ENCODE peak calls at places on chromosomes 7 and 10, in seven cellular contexts. One of them, this sample, is unnamed.

GRCh38 chr10:50990568-50991495 is 83.5 kb upstream of the PRKG1 start:
- DNase-seq in skeletal muscle cell: peak
- DNase-seq in stimulated activated CD8-positive, alpha-beta memory T cell treated with anti-CD3 and anti-CD28 coated beads, Interleukin-15, amount 100 ng/mL, for 4 hours: no peak
- DNase-seq in NCI-H774: no peak
- DNase-seq in heart right ventricle: peak
- DNase-seq in naive B cell: no peak
- DNase-seq in PC-9: no peak
- DNase-seq in this sample: peak

GRCh38 chr7:95933618-95934017 is 161.3 kb downstream of the DYNC1I1 start:
- DNase-seq in heart right ventricle: no peak
- DNase-seq in PC-9: no peak
- DNase-seq in skeletal muscle cell: no peak
- DNase-seq in NCI-H774: peak
- DNase-seq in naive B cell: no peak
- DNase-seq in stimulated activated CD8-positive, alpha-beta memory T cell treated with anti-CD3 and anti-CD28 coated beads, Interleukin-15, amount 100 ng/mL, for 4 hours: no peak
- DNase-seq in this sample: no peak

GRCh38 chr7:8125680-8126444 is 136.1 kb downstream of the ICA1 start:
- DNase-seq in NCI-H774: no peak
- DNase-seq in skeletal muscle cell: no peak
- DNase-seq in PC-9: no peak
- DNase-seq in stimulated activated CD8-positive, alpha-beta memory T cell treated with anti-CD3 and anti-CD28 coated beads, Interleukin-15, amount 100 ng/mL, for 4 hours: peak
- DNase-seq in naive B cell: peak
- DNase-seq in heart right ventricle: no peak
- DNase-seq in this sample: peak

GRCh38 chr7:4931932-4932331 is 27.1 kb downstream of the MMD2 start:
- DNase-seq in PC-9: peak
- DNase-seq in naive B cell: no peak
- DNase-seq in NCI-H774: peak
- DNase-seq in heart right ventricle: no peak
- DNase-seq in skeletal muscle cell: no peak
- DNase-seq in stimulated activated CD8-positive, alpha-beta memory T cell treated with anti-CD3 and anti-CD28 coated beads, Interleukin-15, amount 100 ng/mL, for 4 hours: no peak
- DNase-seq in this sample: no peak

GRCh38 chr7:152860302-152860701 is 100.8 kb downstream of the ACTR3B start:
- DNase-seq in NCI-H774: no peak
- DNase-seq in skeletal muscle cell: no peak
- DNase-seq in heart right ventricle: no peak
- DNase-seq in PC-9: no peak
- DNase-seq in naive B cell: no peak
- DNase-seq in stimulated activated CD8-positive, alpha-beta memory T cell treated with anti-CD3 and anti-CD28 coated beads, Interleukin-15, amount 100 ng/mL, for 4 hours: no peak
- DNase-seq in this sample: no peak

GRCh38 chr7:107563761-107564552 is at the start of the genes COG5 and DUS4L:
- DNase-seq in naive B cell: peak
- DNase-seq in heart right ventricle: peak
- DNase-seq in stimulated activated CD8-positive, alpha-beta memory T cell treated with anti-CD3 and anti-CD28 coated beads, Interleukin-15, amount 100 ng/mL, for 4 hours: peak
- DNase-seq in NCI-H774: peak
- DNase-seq in PC-9: peak
- DNase-seq in skeletal muscle cell: peak
- DNase-seq in this sample: peak

GRCh38 chr10:92142512-92142911 is 148.4 kb downstream of the CPEB3 start:
- DNase-seq in skeletal muscle cell: no peak
- DNase-seq in PC-9: no peak
- DNase-seq in naive B cell: peak
- DNase-seq in stimulated activated CD8-positive, alpha-beta memory T cell treated with anti-CD3 and anti-CD28 coated beads, Interleukin-15, amount 100 ng/mL, for 4 hours: no peak
- DNase-seq in heart right ventricle: no peak
- DNase-seq in NCI-H774: no peak
- DNase-seq in this sample: peak

GRCh38 chr7:134458806-134459698 is at the start of gene AKR1B1:
- DNase-seq in stimulated activated CD8-positive, alpha-beta memory T cell treated with anti-CD3 and anti-CD28 coated beads, Interleukin-15, amount 100 ng/mL, for 4 hours: peak
- DNase-seq in heart right ventricle: peak
- DNase-seq in PC-9: peak
- DNase-seq in naive B cell: peak
- DNase-seq in skeletal muscle cell: peak
- DNase-seq in NCI-H774: peak
- DNase-seq in this sample: peak

GRCh38 chr7:1825877-1826741 is 156.0 kb downstream of the ELFN1 start:
- DNase-seq in skeletal muscle cell: no peak
- DNase-seq in PC-9: no peak
- DNase-seq in NCI-H774: no peak
- DNase-seq in heart right ventricle: peak
- DNase-seq in naive B cell: no peak
- DNase-seq in stimulated activated CD8-positive, alpha-beta memory T cell treated with anti-CD3 and anti-CD28 coated beads, Interleukin-15, amount 100 ng/mL, for 4 hours: no peak
- DNase-seq in this sample: no peak

GRCh38 chr7:2613926-2614613 is 17.7 kb upstream of the TTYH3 start:
- DNase-seq in stimulated activated CD8-positive, alpha-beta memory T cell treated with anti-CD3 and anti-CD28 coated beads, Interleukin-15, amount 100 ng/mL, for 4 hours: no peak
- DNase-seq in skeletal muscle cell: no peak
- DNase-seq in PC-9: no peak
- DNase-seq in NCI-H774: no peak
- DNase-seq in heart right ventricle: peak
- DNase-seq in naive B cell: peak
- DNase-seq in this sample: no peak

GRCh38 chr7:23106491-23106800 is 861 bp downstream of the KLHL7 start:
- DNase-seq in heart right ventricle: no peak
- DNase-seq in naive B cell: no peak
- DNase-seq in stimulated activated CD8-positive, alpha-beta memory T cell treated with anti-CD3 and anti-CD28 coated beads, Interleukin-15, amount 100 ng/mL, for 4 hours: no peak
- DNase-seq in skeletal muscle cell: no peak
- DNase-seq in NCI-H774: peak
- DNase-seq in PC-9: no peak
- DNase-seq in this sample: peak

GRCh38 chr7:71506822-71507221 is 374.9 kb downstream of the GALNT17 start:
- DNase-seq in heart right ventricle: no peak
- DNase-seq in NCI-H774: no peak
- DNase-seq in PC-9: no peak
- DNase-seq in stimulated activated CD8-positive, alpha-beta memory T cell treated with anti-CD3 and anti-CD28 coated beads, Interleukin-15, amount 100 ng/mL, for 4 hours: no peak
- DNase-seq in naive B cell: no peak
- DNase-seq in skeletal muscle cell: no peak
- DNase-seq in this sample: no peak

GRCh38 chr7:103113164-103113563 is 35.7 kb downstream of the NAPEPLD start:
- DNase-seq in PC-9: peak
- DNase-seq in NCI-H774: no peak
- DNase-seq in skeletal muscle cell: peak
- DNase-seq in naive B cell: no peak
- DNase-seq in heart right ventricle: no peak
- DNase-seq in stimulated activated CD8-positive, alpha-beta memory T cell treated with anti-CD3 and anti-CD28 coated beads, Interleukin-15, amount 100 ng/mL, for 4 hours: no peak
- DNase-seq in this sample: no peak

GRCh38 chr10:119933179-119933578 is 40.6 kb downstream of the SEC23IP start:
- DNase-seq in skeletal muscle cell: no peak
- DNase-seq in stimulated activated CD8-positive, alpha-beta memory T cell treated with anti-CD3 and anti-CD28 coated beads, Interleukin-15, amount 100 ng/mL, for 4 hours: no peak
- DNase-seq in naive B cell: no peak
- DNase-seq in heart right ventricle: no peak
- DNase-seq in PC-9: no peak
- DNase-seq in NCI-H774: no peak
- DNase-seq in this sample: peak

This sample was measured in KBM-7.